ENCODE peak calls at places on chromosome 2, in seven cellular contexts. B is adrenal gland; F is CD4-positive, alpha-beta memory T cell; H is IMR-90; E is caudate nucleus; C is A549; S is Panc1. L is an unnamed sample.

GRCh38 chr2:230868947-230869690 is 4.4 kb downstream of the ITM2C start:
- DNase-seq in E (no peak), S (no peak), F (no peak), H (no peak), C (no peak), B (no peak), L (no peak)

GRCh38 chr2:170525566-170525900 is 189.6 kb upstream of the SP5 start:
- DNase-seq in F (no peak), E (no peak), C (peak; percentile 60), B (peak; percentile 94), H (peak; percentile 94), S (peak; percentile 15), L (no peak)

GRCh38 chr2:240458900-240459391 is 23.5 kb downstream of the GPC1 start:
- DNase-seq in B (peak; percentile 7), E (no peak), F (peak; percentile 2), S (no peak), C (no peak), H (no peak), L (no peak)

GRCh38 chr2:219465659-219466561 is 31.3 kb downstream of the SPEG start:
- DNase-seq in E (no peak), F (no peak), S (no peak), H (no peak), C (no peak), B (no peak), L (no peak)

GRCh38 chr2:15303874-15304273 is 257.3 kb downstream of the NBAS start:
- DNase-seq in F (no peak), S (no peak), C (no peak), B (no peak), E (no peak), H (no peak), L (no peak)

GRCh38 chr2:17793293-17793692 is 23.0 kb upstream of the MSGN1 start:
- DNase-seq in S (no peak), B (no peak), F (no peak), H (no peak), E (no peak), C (no peak), L (no peak)

GRCh38 chr2:205199451-205199850 is 482.9 kb upstream of the NRP2 start:
- DNase-seq in S (no peak), E (no peak), F (no peak), C (no peak), B (no peak), H (no peak), L (no peak)

GRCh38 chr2:62297642-62298010 is 101.7 kb downstream of the B3GNT2 start:
- DNase-seq in S (no peak), B (no peak), F (no peak), C (no peak), H (no peak), E (no peak), L (no peak)

GRCh38 chr2:70645733-70646420 is 92.3 kb upstream of the TGFA start:
- DNase-seq in C (peak; percentile 32), S (no peak), H (no peak), E (no peak), B (no peak), F (no peak), L (no peak)

GRCh38 chr2:58800846-58801245 is 559.7 kb upstream of the FANCL start:
- DNase-seq in S (no peak), B (no peak), C (no peak), E (no peak), H (no peak), F (no peak), L (no peak)

GRCh38 chr2:174485763-174486613 is 841 bp downstream of the GPR155 start:
- DNase-seq in H (peak; percentile 76), F (peak; percentile 47), S (no peak), B (peak; percentile 44), C (no peak), E (no peak), L (no peak)

GRCh38 chr2:36371963-36372391 is 16.4 kb downstream of the CRIM1 start:
- DNase-seq in S (no peak), F (no peak), C (peak; percentile 75), B (no peak), E (no peak), H (peak; percentile 84), L (no peak)

GRCh38 chr2:169961911-169962310 is 134.7 kb downstream of the UBR3 start:
- DNase-seq in B (peak; percentile 22), F (no peak), C (no peak), H (peak; percentile 88), S (no peak), E (no peak), L (no peak)

GRCh38 chr2:113806217-113806913 is 49.9 kb upstream of the SLC35F5 start:
- DNase-seq in E (no peak), F (no peak), C (peak; percentile 60), H (no peak), B (no peak), S (no peak), L (no peak)

GRCh38 chr2:133780997-133781513 is 212.8 kb upstream of the NCKAP5 start:
- DNase-seq in H (no peak), C (no peak), B (no peak), S (no peak), F (no peak), E (no peak), L (no peak)

GRCh38 chr2:161384864-161385263 is 31.2 kb upstream of the TBR1 start:
- DNase-seq in B (no peak), H (no peak), C (no peak), S (no peak), F (no peak), E (no peak), L (no peak)

GRCh38 chr2:102391530-102391929 is 31.4 kb upstream of the IL18RAP start:
- DNase-seq in F (peak; percentile 63), B (no peak), E (no peak), C (no peak), H (no peak), S (no peak), L (no peak)

GRCh38 chr2:50004667-50005066 is 850.4 kb upstream of the FSHR start:
- DNase-seq in B (no peak), S (no peak), E (no peak), F (no peak), H (no peak), C (no peak), L (no peak)

GRCh38 chr2:159516241-159516758 is 100.0 kb downstream of the BAZ2B start:
- DNase-seq in F (peak; percentile 64), S (no peak), B (no peak), C (peak; percentile 67), H (peak; percentile 17), E (no peak), L (no peak)

GRCh38 chr2:7672027-7672684 is 754.9 kb downstream of the RNF144A start:
- DNase-seq in B (peak; percentile 26), H (peak; percentile 35), S (peak; percentile 38), C (peak; percentile 75), F (no peak), E (no peak), L (no peak)

GRCh38 chr2:43044093-43044614 is 182.3 kb downstream of the ZFP36L2 start:
- DNase-seq in S (no peak), E (no peak), B (no peak), H (no peak), C (no peak), F (no peak), L (no peak)
- H3K27ac ChIP-seq in S (peak overlapping the region; percentile 60), E (no peak overlapping the region), B (no peak overlapping the region), H (no peak overlapping the region), C (peak overlapping the region; percentile 90), F (no peak overlapping the region), L (no peak overlapping the region)

DNA sequence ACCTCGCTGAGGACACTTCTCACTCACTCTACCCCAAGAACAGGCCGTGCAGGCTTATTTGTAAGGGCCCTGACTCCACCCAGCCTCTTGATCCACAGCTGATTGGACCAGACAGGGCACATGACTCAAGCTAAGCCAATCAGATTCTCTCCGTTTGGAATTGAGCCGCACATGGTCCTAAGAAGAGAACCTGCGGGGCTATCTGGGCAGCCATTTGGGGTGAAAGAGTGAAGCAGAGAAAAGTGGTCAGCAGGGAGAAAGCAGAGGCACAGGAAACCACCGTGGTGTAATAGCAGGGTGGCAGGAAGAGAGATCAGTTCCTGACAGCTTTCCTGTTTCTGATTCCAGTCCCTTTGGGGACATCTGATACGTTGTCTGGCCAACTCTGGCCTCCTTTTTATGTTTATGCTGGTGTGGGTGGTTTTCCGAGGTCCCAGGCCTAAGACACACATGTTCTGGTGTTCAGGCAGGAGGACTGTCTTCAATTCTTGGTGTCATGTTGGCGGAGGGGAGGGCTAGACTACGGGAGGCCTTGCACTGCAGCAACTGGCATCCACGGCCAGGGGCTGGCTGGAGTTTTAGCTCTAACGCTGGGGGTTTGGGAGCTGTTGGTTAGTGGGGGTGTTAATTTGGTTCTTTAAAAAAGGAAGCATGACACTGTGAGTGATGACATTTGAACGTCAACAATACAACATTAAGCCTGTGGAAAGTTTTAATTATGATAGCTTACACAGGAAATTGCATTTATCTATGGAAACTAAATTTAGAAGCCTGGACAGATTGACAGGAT is 26.1 kb upstream of the SPTBN1 start:
- DNase-seq in C (peak; percentile 14), E (no peak), H (no peak), B (no peak), S (no peak), F (no peak), L (no peak)
- H3K27ac ChIP-seq in C (no peak overlapping the region), E (peak overlapping the region; percentile 20), H (no peak overlapping the region), B (peak overlapping the region; percentile 45), S (no peak overlapping the region), F (no peak overlapping the region), L (no peak overlapping the region)

GRCh38 chr2:224401641-224402342 is at the start of gene FAM124B:
- DNase-seq in H (peak; percentile 42), C (no peak), S (no peak), B (peak; percentile 34), F (peak; percentile 58), E (peak; percentile 10), L (peak; percentile 13)
- H3K27ac ChIP-seq in H (no peak within 1 kb of the TSS), C (no peak within 1 kb of the TSS), S (no peak within 1 kb of the TSS), B (no peak within 1 kb of the TSS), F (peak within 1 kb of the TSS; percentile 27), E (no peak within 1 kb of the TSS), L (peak within 1 kb of the TSS; percentile 13)

DNA sequence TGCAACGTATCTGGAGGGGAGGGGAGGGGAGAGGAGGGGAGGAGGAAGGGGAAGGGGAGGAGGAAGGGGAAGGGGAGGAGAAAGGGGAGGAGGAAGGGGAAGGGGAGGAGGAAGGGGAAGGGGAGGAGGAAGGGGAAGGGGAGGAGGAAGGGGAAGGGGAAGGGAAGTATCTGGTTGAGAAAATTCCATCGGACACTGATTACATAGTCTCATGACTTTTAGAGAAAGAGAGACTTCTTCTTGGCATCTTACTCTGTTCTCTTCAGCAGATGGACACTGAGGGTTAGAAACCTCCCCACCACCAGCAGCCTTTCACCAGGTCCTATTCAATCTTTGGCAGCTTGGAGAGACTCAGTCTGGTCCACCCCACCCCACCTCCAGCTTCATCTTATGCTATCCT is 296.3 kb downstream of the TNS1 start:
- DNase-seq in B (no peak), F (no peak), C (no peak), H (no peak), E (no peak), S (no peak), L (no peak)
- H3K27ac ChIP-seq in B (no peak overlapping the region), F (no peak overlapping the region), C (no peak overlapping the region), H (no peak overlapping the region), E (no peak overlapping the region), S (no peak overlapping the region), L (no peak overlapping the region)

DNA sequence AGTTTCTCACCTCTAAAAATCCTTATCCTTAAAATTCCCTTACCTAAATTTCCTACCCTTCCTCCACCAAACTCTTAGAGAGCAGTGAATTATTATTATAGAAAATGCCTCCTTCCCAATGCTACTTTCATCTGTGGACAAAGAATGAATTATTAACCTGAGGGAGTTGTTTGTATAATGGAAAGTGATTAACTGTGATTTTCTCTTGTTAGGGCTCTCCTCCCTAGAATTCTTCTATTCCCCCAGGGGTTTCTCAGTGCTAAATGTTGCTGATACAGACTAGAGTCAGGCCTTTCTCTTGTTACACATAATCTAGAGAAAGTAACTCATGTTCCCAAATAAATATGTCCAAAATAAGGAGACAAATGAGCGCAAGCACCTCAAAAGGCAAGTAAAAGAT is 23.3 kb downstream of the EPB41L5 start:
- DNase-seq in B (no peak), C (no peak), F (no peak), S (no peak), E (no peak), H (no peak), L (no peak)
- H3K27ac ChIP-seq in B (no peak overlapping the region), C (no peak overlapping the region), F (no peak overlapping the region), S (no peak overlapping the region), E (no peak overlapping the region), H (no peak overlapping the region), L (no peak overlapping the region)

L was measured in effector memory CD4-positive, alpha-beta T cell.